ENCODE peak calls at places on chromosomes 4 and X, in eight cellular contexts. I is CD4-positive, alpha-beta memory T cell; E is neural progenitor cell; Y is tibial nerve; M is psoas muscle; V is RWPE2; X is aorta; S is tibial artery. L is an unnamed sample.

GRCh38 chr4:134251322-134251721 is 49.7 kb upstream of the PABPC4L start:
- DNase-seq in I (no peak), E (no peak), Y (no peak), M (no peak), V (no peak), X (no peak), S (no peak), L (no peak)

GRCh38 chr4:146342600-146343192 is 128.4 kb downstream of the REELD1 start:
- DNase-seq in I (peak; percentile 41), E (peak; percentile 34), Y (no peak), M (no peak), V (no peak), X (no peak), S (no peak), L (peak; percentile 0)

GRCh38 chr4:152500798-152501434 is 35.0 kb downstream of the FBXW7 start:
- DNase-seq in I (peak; percentile 82), E (peak; percentile 89), Y (no peak), M (no peak), V (no peak), X (no peak), S (no peak), L (no peak)

GRCh38 chrX:49291615-49292337 is 11.7 kb upstream of the GAGE10 start:
- DNase-seq in I (peak; percentile 56), E (peak; percentile 72), Y (peak; percentile 19), M (peak; percentile 69), V (no peak), X (peak; percentile 67), S (peak; percentile 70), L (peak; percentile 59)

GRCh38 chrX:147602297-147602696 is 309.4 kb upstream of the FMR1 start:
- DNase-seq in I (no peak), E (peak; percentile 3), Y (no peak), M (no peak), V (no peak), X (no peak), S (no peak), L (no peak)

GRCh38 chr4:69523385-69524132 is 27.9 kb upstream of the UGT2B4 start:
- DNase-seq in I (no peak), E (no peak), Y (no peak), M (no peak), V (no peak), X (no peak), S (no peak), L (no peak)

GRCh38 chrX:95057341-95057740 is 1383.3 kb downstream of the FAM133A start:
- DNase-seq in I (no peak), E (no peak), Y (no peak), M (no peak), V (no peak), X (no peak), S (no peak), L (no peak)

GRCh38 chrX:139936259-139936658 is 3.4 kb upstream of the ATP11C start:
- DNase-seq in I (no peak), E (no peak), Y (no peak), M (no peak), V (no peak), X (no peak), S (no peak), L (no peak)

GRCh38 chr4:6208416-6208815 is 8.1 kb upstream of the JAKMIP1 start:
- DNase-seq in I (no peak), E (no peak), Y (no peak), M (no peak), V (no peak), X (no peak), S (no peak), L (no peak)

GRCh38 chr4:138952405-138952804 is 63.2 kb upstream of the NOCT start:
- DNase-seq in I (no peak), E (no peak), Y (no peak), M (no peak), V (peak; percentile 60), X (no peak), S (no peak), L (no peak)

GRCh38 chr4:78545275-78546246 is 6.0 kb upstream of the ANXA3 start:
- DNase-seq in I (no peak), E (no peak), Y (no peak), M (no peak), V (no peak), X (no peak), S (no peak), L (no peak)

GRCh38 chr4:11843927-11844326 is 415.2 kb upstream of the HS3ST1 start:
- DNase-seq in I (no peak), E (no peak), Y (no peak), M (no peak), V (no peak), X (no peak), S (no peak), L (no peak)

GRCh38 chr4:94757192-94758140 is at the start of gene BMPR1B:
- DNase-seq in I (no peak), E (peak; percentile 75), Y (no peak), M (no peak), V (no peak), X (no peak), S (peak; percentile 65), L (no peak)

GRCh38 chrX:46912673-46913491 is 661 bp downstream of the JADE3 start:
- DNase-seq in I (no peak), E (peak; percentile 82), Y (no peak), M (peak; percentile 53), V (peak; percentile 37), X (peak; percentile 54), S (peak; percentile 55), L (peak; percentile 24)

DNA sequence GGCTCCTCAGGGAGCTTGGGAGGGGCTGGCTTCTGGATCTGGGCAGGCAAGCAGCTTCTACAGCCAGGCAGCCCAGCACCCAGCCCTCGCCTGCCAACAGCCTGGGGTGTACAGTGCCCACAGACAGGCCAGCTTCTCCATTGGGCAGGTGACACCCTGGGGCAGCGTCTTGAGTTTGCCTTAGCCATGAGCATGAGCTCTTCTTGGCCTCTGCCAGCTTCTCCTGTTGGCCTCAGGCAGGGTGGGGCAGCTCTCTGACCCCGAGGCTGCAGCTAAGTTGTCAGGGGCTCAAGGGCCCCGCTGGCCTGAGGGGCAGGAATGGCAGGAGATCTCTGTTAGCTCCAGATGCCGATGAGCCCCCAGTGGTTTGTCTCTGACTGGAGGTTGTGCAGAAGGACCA is 7.8 kb upstream of the CNGA2 start:
- DNase-seq in I (no peak), E (no peak), Y (no peak), M (no peak), V (no peak), X (no peak), S (no peak), L (no peak)
- H3K27me3 ChIP-seq in I (no peaks in the 10 kb centered on the region), E (no peaks in the 10 kb centered on the region), Y (no peaks in the 10 kb centered on the region), M (no peaks in the 10 kb centered on the region), V (no peaks in the 10 kb centered on the region), X (no peaks in the 10 kb centered on the region), S (no peaks in the 10 kb centered on the region), L (no peaks in the 10 kb centered on the region)

GRCh38 chr4:57053508-57053907 is 56.7 kb downstream of the IGFBP7 start:
- DNase-seq in I (no peak), E (no peak), Y (no peak), M (no peak), V (no peak), X (peak; percentile 54), S (no peak), L (no peak)

GRCh38 chr4:57051100-57051499 is 59.1 kb downstream of the IGFBP7 start:
- DNase-seq in I (no peak), E (no peak), Y (no peak), M (no peak), V (no peak), X (no peak), S (no peak), L (no peak)

GRCh38 chr4:57059890-57060716 is 50.1 kb downstream of the IGFBP7 start:
- DNase-seq in I (no peak), E (no peak), Y (no peak), M (no peak), V (no peak), X (no peak), S (no peak), L (no peak)

GRCh38 chr4:57051524-57051923 is 58.7 kb downstream of the IGFBP7 start:
- DNase-seq in I (no peak), E (no peak), Y (no peak), M (no peak), V (no peak), X (no peak), S (no peak), L (no peak)

DNA sequence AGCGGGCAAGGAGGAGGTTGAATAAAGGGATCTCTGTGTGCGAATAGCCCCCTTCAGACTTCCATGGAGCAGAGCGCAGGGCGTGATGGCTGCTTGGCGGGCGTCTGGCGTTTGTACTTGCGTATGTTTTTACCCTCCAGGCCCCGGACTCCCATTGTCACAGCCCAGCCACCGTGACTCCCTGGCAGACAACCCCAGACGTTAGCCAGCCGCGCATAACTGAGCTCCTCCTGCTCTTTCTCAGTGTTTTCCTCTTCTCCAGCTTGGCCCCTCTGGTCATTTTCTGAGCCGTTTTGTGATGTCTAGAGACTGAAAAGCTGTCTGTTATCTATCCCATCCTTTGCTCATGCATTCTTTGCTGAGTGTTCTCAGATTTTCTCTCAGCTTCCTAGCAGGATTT is 54.3 kb downstream of the IGFBP7 start:
- DNase-seq in I (no peak), E (no peak), Y (no peak), M (no peak), V (no peak), X (no peak), S (peak; percentile 80), L (no peak)
- H3K9me3 ChIP-seq in I (no peaks in the 10 kb centered on the region), E (no peaks in the 10 kb centered on the region), Y (no peaks in the 10 kb centered on the region), M (no peaks in the 10 kb centered on the region), V (no peaks in the 10 kb centered on the region), X (no peaks in the 10 kb centered on the region), S (no peaks in the 10 kb centered on the region), L (no peaks in the 10 kb centered on the region)

DNA sequence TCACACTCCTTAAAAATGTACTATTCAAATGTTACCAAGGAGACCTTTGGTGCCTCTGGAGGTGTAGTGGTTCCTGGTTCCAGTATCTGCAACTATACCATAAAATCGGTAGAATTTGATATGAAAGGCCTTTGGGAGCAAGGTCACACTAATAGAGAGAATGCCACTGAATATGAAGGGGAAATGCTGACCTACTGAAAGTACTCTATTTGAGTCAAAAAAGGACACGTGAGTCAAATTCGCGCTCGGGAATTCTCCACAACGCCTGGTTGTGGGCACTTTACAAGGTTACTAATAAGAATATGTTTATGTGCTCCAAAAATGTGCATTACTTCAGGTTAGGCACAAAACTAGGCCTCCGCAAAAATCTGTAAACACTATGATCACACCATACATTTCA is 39.5 kb upstream of the RELL1 start:
- DNase-seq in I (no peak), E (no peak), Y (no peak), M (no peak), V (no peak), X (no peak), S (no peak), L (no peak)
- H3K27me3 ChIP-seq in I (no peaks in the 10 kb centered on the region), E (no peaks in the 10 kb centered on the region), Y (no peaks in the 10 kb centered on the region), M (no peaks in the 10 kb centered on the region), V (no peaks in the 10 kb centered on the region), X (no peaks in the 10 kb centered on the region), S (no peaks in the 10 kb centered on the region), L (no peaks in the 10 kb centered on the region)

GRCh38 chr4:147233-147632 is 22.9 kb downstream of the ZNF718 start:
- DNase-seq in I (no peak), E (no peak), Y (no peak), M (no peak), V (no peak), X (no peak), S (no peak), L (no peak)
- H3K9me3 ChIP-seq in I (no peaks in the 10 kb centered on the region), E (peaks cover 63% of the 10 kb centered on the region), Y (peaks cover 4% of the 10 kb centered on the region), M (peaks cover 83% of the 10 kb centered on the region), V (peaks cover 43% of the 10 kb centered on the region), X (peaks cover 22% of the 10 kb centered on the region), S (peaks cover 7% of the 10 kb centered on the region), L (peaks cover 89% of the 10 kb centered on the region)

GRCh38 chr4:158869001-158869400 is 100.2 kb downstream of the FNIP2 start:
- DNase-seq in I (no peak), E (no peak), Y (no peak), M (no peak), V (no peak), X (no peak), S (no peak), L (no peak)
- H3K27me3 ChIP-seq in I (no peaks in the 10 kb centered on the region), E (no peaks in the 10 kb centered on the region), Y (no peaks in the 10 kb centered on the region), M (no peaks in the 10 kb centered on the region), V (no peaks in the 10 kb centered on the region), X (no peaks in the 10 kb centered on the region), S (no peaks in the 10 kb centered on the region), L (no peaks in the 10 kb centered on the region)

L was measured in CD4-positive, alpha-beta T cell.